ENCODE peak calls at places on chromosomes 7 and 10, in five cellular contexts. U, Y, K, A and V are unnamed samples.

GRCh38 chr7:140342732-140343514 is 55.4 kb downstream of the SLC37A3 start:
- DNase-seq in U (peak), K (peak), Y (peak), A (no peak), V (peak)

GRCh38 chr7:157541796-157542668 is 205.2 kb downstream of the DNAJB6 start:
- DNase-seq in U (no peak), A (no peak), K (no peak), Y (no peak), V (no peak)

GRCh38 chr10:126712681-126713080 is 42.2 kb upstream of the C10orf90 start:
- DNase-seq in U (no peak), Y (no peak), K (no peak), A (no peak), V (no peak)

GRCh38 chr7:141071855-141072547 is 1.9 kb upstream of the TMEM178B start:
- DNase-seq in U (no peak), A (no peak), Y (no peak), K (peak), V (no peak)

GRCh38 chr7:98470131-98470985 is 69.5 kb upstream of the BAIAP2L1 start:
- DNase-seq in A (no peak), K (peak), U (peak), Y (no peak), V (peak)

GRCh38 chr7:44244282-44244681 is 43.5 kb downstream of the YKT6 start:
- DNase-seq in Y (no peak), A (no peak), U (peak), K (peak), V (peak)

GRCh38 chr10:71805776-71806705 is 32.7 kb upstream of the VSIR start:
- DNase-seq in K (peak), U (peak), A (no peak), Y (no peak), V (peak)

GRCh38 chr7:1579481-1580421 is 9.9 kb upstream of the PSMG3 start:
- DNase-seq in U (peak), K (peak), A (no peak), Y (peak), V (peak)

GRCh38 chr7:151520419-151521229 is 929 bp upstream of the RHEB start:
- DNase-seq in K (peak), Y (no peak), U (no peak), A (no peak), V (no peak)

GRCh38 chr10:11177926-11178453 is 160.3 kb downstream of the CELF2 start:
- DNase-seq in K (no peak), U (peak), A (no peak), Y (no peak), V (no peak)

GRCh38 chr7:2968616-2969397 is 74.9 kb downstream of the CARD11 start:
- DNase-seq in U (no peak), K (no peak), Y (no peak), A (no peak), V (no peak)

GRCh38 chr10:70317272-70317942 is 33.6 kb upstream of the NPFFR1 start:
- DNase-seq in Y (no peak), K (no peak), A (no peak), U (no peak), V (no peak)

GRCh38 chr7:130277763-130278643 is 11.3 kb downstream of the CPA2 start:
- DNase-seq in U (no peak), Y (peak), K (peak), A (no peak), V (peak)

GRCh38 chr10:124916098-124916584 is 25.8 kb upstream of the ZRANB1 start:
- DNase-seq in K (peak), Y (peak), U (no peak), A (no peak), V (peak)

GRCh38 chr10:25068152-25069058 is 52.0 kb downstream of the THNSL1 start:
- DNase-seq in A (no peak), Y (peak), U (no peak), K (no peak), V (no peak)

GRCh38 chr7:65438593-65438992 is 64.9 kb downstream of the ZNF92 start:
- DNase-seq in K (no peak), U (no peak), Y (peak), A (no peak), V (no peak)

GRCh38 chr7:8284606-8285005 is 22.6 kb upstream of the ICA1 start:
- DNase-seq in U (no peak), A (no peak), Y (no peak), K (no peak), V (no peak)

GRCh38 chr10:24718031-24718855 is 5.4 kb downstream of the ARHGAP21 start:
- DNase-seq in A (no peak), K (no peak), U (no peak), Y (peak), V (peak)

GRCh38 chr10:114083040-114083439 is 39.4 kb downstream of the ADRB1 start:
- DNase-seq in K (no peak), A (no peak), Y (no peak), U (no peak), V (peak)

GRCh38 chr7:70113078-70113477 is 514.8 kb downstream of the AUTS2 start:
- DNase-seq in U (no peak), K (no peak), A (no peak), Y (no peak), V (no peak)

GRCh38 chr10:25257646-25258045 is 82.8 kb downstream of the GPR158 start:
- DNase-seq in K (no peak), Y (no peak), A (no peak), U (no peak), V (no peak)

GRCh38 chr10:6431861-6432260 is 148.2 kb downstream of the PRKCQ start:
- DNase-seq in K (no peak), Y (no peak), A (no peak), U (no peak), V (no peak)

GRCh38 chr10:79038841-79039201 is 29.9 kb upstream of the ZMIZ1 start:
- DNase-seq in U (peak), K (no peak), Y (peak), A (no peak), V (no peak)

GRCh38 chr7:36395171-36395894 is 5.7 kb downstream of the ANLN start:
- DNase-seq in Y (no peak), A (no peak), K (no peak), U (no peak), V (no peak)

GRCh38 chr7:47153571-47153970 is 428.3 kb downstream of the TNS3 start:
- DNase-seq in U (no peak), A (no peak), Y (no peak), K (no peak), V (no peak)

GRCh38 chr7:133061357-133061756 is 20.5 kb downstream of the CHCHD3 start:
- DNase-seq in Y (no peak), K (no peak), U (no peak), A (no peak), V (no peak)

GRCh38 chr10:48554668-48555067 is 50.2 kb downstream of the ARHGAP22 start:
- DNase-seq in Y (peak), K (no peak), U (no peak), A (no peak), V (no peak)

GRCh38 chr10:114391599-114391998 is 12.7 kb downstream of the AFAP1L2 start:
- DNase-seq in K (no peak), A (no peak), Y (no peak), U (no peak), V (no peak)

GRCh38 chr10:59126277-59126676 is 50.2 kb upstream of the PHYHIPL start:
- DNase-seq in A (no peak), Y (no peak), U (no peak), K (no peak), V (no peak)

GRCh38 chr7:155860840-155861479 is 48.7 kb upstream of the SHH start:
- DNase-seq in Y (peak), U (no peak), A (no peak), K (no peak), V (peak)

GRCh38 chr7:41244246-41244645 is 458.6 kb downstream of the INHBA start:
- DNase-seq in Y (peak), K (no peak), A (no peak), U (no peak), V (no peak)

GRCh38 chr10:132834891-132835847 is 49.2 kb upstream of the NKX6-2 start:
- DNase-seq in A (no peak), K (no peak), U (no peak), Y (no peak), V (no peak)

GRCh38 chr10:132836248-132836831 is 50.4 kb upstream of the NKX6-2 start:
- DNase-seq in K (peak), A (no peak), Y (no peak), U (no peak), V (no peak)

GRCh38 chr10:132836832-132837540 is 51.0 kb upstream of the NKX6-2 start:
- DNase-seq in A (no peak), Y (peak), K (peak), U (peak), V (peak)

GRCh38 chr10:132834311-132834761 is 48.4 kb upstream of the NKX6-2 start:
- DNase-seq in U (no peak), Y (no peak), A (no peak), K (no peak), V (no peak)

DNA sequence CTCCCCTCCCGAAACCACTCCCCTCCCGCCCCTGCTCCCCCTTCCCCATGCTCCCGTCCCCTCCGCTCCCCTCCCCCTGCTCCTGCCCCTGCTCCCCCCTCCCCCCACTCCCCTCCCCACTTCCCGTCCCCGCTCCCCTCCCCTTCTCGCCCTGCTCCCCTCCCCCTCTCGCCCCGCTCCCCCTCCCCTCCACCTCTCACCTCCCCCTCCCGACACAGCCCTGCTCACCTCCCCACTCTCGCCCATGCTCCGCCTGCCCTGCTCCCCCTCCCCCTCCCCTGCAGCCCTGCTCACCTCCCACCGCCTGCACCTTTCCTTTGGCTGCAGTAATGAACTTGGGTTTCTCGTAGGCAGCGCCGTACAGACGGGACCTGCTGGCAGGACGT is 49.9 kb upstream of the NKX6-2 start:
- DNase-seq in K (no peak), U (no peak), Y (no peak), A (no peak), V (no peak)
- TF ChIP-seq RCOR1 in K (no peak), U (no peak), Y (no peak), A (no peak), V (no peak)

GRCh38 chr7:148480479-148481146 is 110.0 kb upstream of the C7orf33 start:
- DNase-seq in K (no peak), Y (no peak), A (no peak), U (no peak), V (no peak)
- TF ChIP-seq RAD21 in K (peak), Y (no peak), A (peak), U (no peak), V (no peak)

DNA sequence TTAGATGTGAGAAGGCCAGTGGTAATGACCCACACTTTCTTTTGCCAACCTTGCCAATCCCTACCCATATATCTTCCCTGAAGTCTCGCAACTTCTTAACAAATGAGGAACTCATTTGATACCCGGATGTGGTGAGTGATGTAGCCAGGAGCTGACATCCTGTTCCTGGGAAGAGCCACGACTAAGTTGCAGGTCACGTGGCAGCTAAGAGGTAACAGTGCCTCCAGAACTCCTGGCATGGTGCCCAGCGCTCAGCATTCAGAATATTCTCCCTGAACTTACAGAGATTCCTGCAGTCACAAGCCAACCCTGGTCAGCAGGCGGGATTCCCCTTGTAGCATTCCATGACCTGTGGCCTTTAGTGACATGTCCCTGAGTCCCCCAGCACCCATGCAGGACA is 282.5 kb downstream of the GALNT17 start:
- DNase-seq in K (no peak), A (no peak), U (no peak), Y (no peak), V (no peak)
- TF ChIP-seq RCOR1 in K (no peak), A (no peak), U (no peak), Y (no peak), V (no peak)

GRCh38 chr10:1171182-1171581 is 115.0 kb downstream of the WDR37 start:
- DNase-seq in U (no peak), A (no peak), K (no peak), Y (no peak), V (no peak)
- TF ChIP-seq RAD21 in U (no peak), A (no peak), K (no peak), Y (no peak), V (no peak)

GRCh38 chr10:130970341-130971122 is 341.0 kb downstream of the TCERG1L start:
- DNase-seq in A (no peak), Y (no peak), K (no peak), U (no peak), V (no peak)
- TF ChIP-seq RCOR1 in A (no peak), Y (no peak), K (no peak), U (no peak), V (no peak)

GRCh38 chr7:138235207-138235606 is 158.9 kb downstream of the AKR1D1 start:
- DNase-seq in A (no peak), K (no peak), U (no peak), Y (no peak), V (no peak)
- TF ChIP-seq RAD21 in A (no peak), K (no peak), U (no peak), Y (no peak), V (no peak)

GRCh38 chr7:42285383-42285824 is 48.4 kb upstream of the GLI3 start:
- DNase-seq in A (no peak), K (no peak), Y (no peak), U (no peak), V (no peak)
- TF ChIP-seq RCOR1 in A (no peak), K (no peak), Y (no peak), U (no peak), V (no peak)

GRCh38 chr7:91953618-91954017 is 13.0 kb downstream of the AKAP9 start:
- DNase-seq in U (peak), Y (peak), K (peak), A (no peak), V (no peak)
- TF ChIP-seq RAD21 in U (no peak), Y (peak), K (no peak), A (no peak), V (peak)

DNA sequence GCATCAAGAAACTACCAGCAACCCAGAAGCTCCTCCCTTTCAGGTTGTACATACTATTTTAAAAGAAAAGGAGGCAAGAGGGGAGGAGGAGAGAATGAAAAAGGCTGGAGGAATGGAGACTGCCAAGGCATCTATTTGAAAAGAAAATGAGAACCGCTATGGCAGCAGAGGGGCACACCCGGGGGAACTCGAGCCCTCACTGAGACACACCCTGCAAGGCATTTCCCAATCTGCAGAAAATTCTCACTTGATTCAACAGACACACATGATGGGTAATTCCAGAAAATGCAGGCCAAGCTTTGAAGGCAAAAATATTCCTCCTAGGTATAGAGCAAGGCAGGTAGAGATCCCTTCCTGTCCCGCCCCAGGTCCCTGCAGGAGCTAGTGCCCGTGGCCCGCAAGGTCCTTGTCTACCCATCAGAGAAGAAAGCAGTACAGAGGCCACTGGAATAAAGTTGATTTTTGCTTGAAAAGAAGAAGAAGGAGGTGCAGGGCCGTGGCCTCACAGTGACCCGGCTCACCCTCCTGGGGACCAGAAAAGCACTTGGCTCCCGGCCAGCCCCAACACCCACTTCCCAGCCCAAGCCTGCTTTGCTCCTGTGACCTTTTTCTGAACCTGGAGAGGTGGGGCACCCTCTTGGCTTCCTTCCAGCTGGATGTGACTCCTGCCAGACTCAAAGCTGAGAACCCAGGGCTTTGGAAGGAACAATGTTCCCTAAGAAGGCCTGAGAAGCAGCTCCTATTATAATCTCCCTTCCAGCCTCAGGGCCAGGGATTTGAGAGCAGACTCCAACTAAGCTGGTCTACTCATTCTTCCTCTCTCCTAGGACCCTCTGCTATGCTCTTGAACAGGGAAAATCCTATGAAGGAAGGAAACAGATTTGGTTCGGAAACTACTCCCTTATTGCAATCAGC is 6.2 kb upstream of the PIK3CG start:
- DNase-seq in U (peak), Y (no peak), K (peak), A (no peak), V (peak)
- TF ChIP-seq RCOR1 in U (no peak), Y (no peak), K (no peak), A (no peak), V (no peak)

DNA sequence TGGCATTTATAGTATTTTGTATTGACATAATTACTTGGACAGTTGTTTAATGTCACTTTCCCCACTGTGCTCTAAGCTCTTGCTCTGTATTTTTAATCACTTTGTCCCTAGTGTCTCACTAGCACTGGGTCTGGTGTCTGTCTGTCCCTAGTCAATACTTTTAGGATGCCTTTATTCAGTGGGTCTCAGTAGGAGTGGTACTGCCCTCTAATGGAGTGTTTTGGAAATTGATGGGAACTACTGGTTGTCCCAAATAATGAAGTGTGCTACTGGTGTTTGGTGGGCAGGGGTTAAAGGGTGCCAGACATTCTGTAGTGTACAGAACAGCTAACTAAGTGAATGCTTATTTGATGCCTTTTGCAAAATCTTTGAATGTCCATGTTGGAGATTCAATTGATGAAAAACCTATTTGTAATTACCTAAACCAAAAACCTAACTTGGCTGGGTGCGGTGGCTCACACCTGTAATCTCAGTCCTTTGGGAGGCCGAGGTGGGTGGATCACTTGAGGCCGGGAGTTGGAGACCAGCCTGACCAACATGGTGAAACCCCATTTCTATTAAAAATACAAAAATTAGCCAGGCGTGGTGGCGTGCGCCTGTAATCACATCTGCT is 33.3 kb downstream of the CDK14 start:
- DNase-seq in K (peak), Y (peak), A (peak), U (peak), V (peak)
- TF ChIP-seq RAD21 in K (peak), Y (peak), A (peak), U (no peak), V (peak)